ENCODE peak calls at places on chromosomes 1 and 21, in four cellular contexts. U is K562, R is HepG2, Q is GM12878. D is an unnamed sample.

GRCh38 chr1:39084191-39084590 is 58.0 kb downstream of the NDUFS5 start:
- DNase-seq in U (no peak), R (no peak), Q (no peak), D (no peak)

GRCh38 chr1:60589916-60590315 is 492.4 kb upstream of the NFIA start:
- DNase-seq in U (no peak), R (no peak), Q (no peak), D (no peak)

GRCh38 chr1:221725683-221726330 is 16.1 kb downstream of the DUSP10 start:
- DNase-seq in U (no peak), R (no peak), Q (no peak), D (no peak)

GRCh38 chr1:109240158-109241152 is 8.9 kb upstream of the CELSR2 start:
- DNase-seq in U (peak; percentile 51), R (no peak), Q (no peak), D (peak; percentile 70)

GRCh38 chr1:212158912-212159796 is 123.6 kb downstream of the DTL start:
- DNase-seq in U (no peak), R (peak; percentile 48), Q (peak; percentile 56), D (no peak)

GRCh38 chr1:212608956-212609700 is 567 bp downstream of the ATF3 start:
- DNase-seq in U (peak; percentile 64), R (peak; percentile 36), Q (no peak), D (peak; percentile 78)

GRCh38 chr1:201088901-201089525 is 23.2 kb downstream of the CACNA1S start:
- DNase-seq in U (no peak), R (no peak), Q (no peak), D (no peak)

GRCh38 chr1:110412576-110412975 is 5.1 kb upstream of the LAMTOR5 start:
- DNase-seq in U (peak; percentile 87), R (peak; percentile 69), Q (peak; percentile 24), D (peak; percentile 82)

GRCh38 chr1:201636065-201636464 is 97.1 kb downstream of the NAV1 start:
- DNase-seq in U (no peak), R (no peak), Q (no peak), D (no peak)

GRCh38 chr1:181104042-181104789 is 15.7 kb downstream of the IER5 start:
- DNase-seq in U (no peak), R (no peak), Q (no peak), D (no peak)

GRCh38 chr1:101566883-101567538 is 330.2 kb downstream of the S1PR1 start:
- DNase-seq in U (no peak), R (no peak), Q (no peak), D (no peak)

GRCh38 chr1:194194724-194195123 is 1008.3 kb upstream of the B3GALT2 start:
- DNase-seq in U (no peak), R (no peak), Q (no peak), D (no peak)

GRCh38 chr1:156751724-156752481 is 428 bp upstream of the HDGF start:
- DNase-seq in U (peak; percentile 96), R (peak; percentile 90), Q (peak; percentile 82), D (peak; percentile 97)

GRCh38 chr21:36908260-36908908 is 58.1 kb downstream of the HLCS start:
- DNase-seq in U (no peak), R (no peak), Q (no peak), D (no peak)

GRCh38 chr21:40146201-40146890 is 279.1 kb downstream of the PCP4 start:
- DNase-seq in U (no peak), R (no peak), Q (no peak), D (no peak)

GRCh38 chr21:22019766-22020165 is 1021.6 kb downstream of the NCAM2 start:
- DNase-seq in U (no peak), R (no peak), Q (no peak), D (no peak)

GRCh38 chr1:10939654-10940450 is 72.6 kb upstream of the TARDBP start:
- DNase-seq in U (no peak), R (peak; percentile 62), Q (peak; percentile 72), D (no peak)

GRCh38 chr21:35559128-35559831 is 501.0 kb downstream of the SETD4 start:
- DNase-seq in U (peak; percentile 19), R (no peak), Q (no peak), D (no peak)

GRCh38 chr1:40921522-40921921 is 58.0 kb upstream of the CTPS1 start:
- DNase-seq in U (no peak), R (no peak), Q (no peak), D (no peak)

GRCh38 chr1:167909691-167910180 is 4.2 kb downstream of the ADCY10 start:
- DNase-seq in U (no peak), R (no peak), Q (no peak), D (no peak)

GRCh38 chr1:12505639-12506311 is 112.2 kb downstream of the DHRS3 start:
- DNase-seq in U (no peak), R (no peak), Q (no peak), D (no peak)

GRCh38 chr1:8419172-8419571 is 101.3 kb downstream of the SLC45A1 start:
- DNase-seq in U (no peak), R (no peak), Q (no peak), D (no peak)

GRCh38 chr1:214670098-214670497 is 67.1 kb downstream of the CENPF start:
- DNase-seq in U (no peak), R (peak; percentile 67), Q (no peak), D (no peak)

GRCh38 chr1:226625832-226626576 is 77.4 kb downstream of the STUM start:
- DNase-seq in U (no peak), R (no peak), Q (no peak), D (no peak)

GRCh38 chr1:233613252-233614172 is at the start of gene KCNK1:
- DNase-seq in U (peak; percentile 77), R (no peak), Q (no peak), D (peak; percentile 86)

GRCh38 chr1:241612533-241613505 is 27.4 kb downstream of the CHML start:
- DNase-seq in U (no peak), R (no peak), Q (no peak), D (no peak)

GRCh38 chr1:7632126-7632525 is 139.0 kb upstream of the VAMP3 start:
- DNase-seq in U (no peak), R (no peak), Q (no peak), D (no peak)

GRCh38 chr1:156816561-156817328 is at the start of gene SH2D2A:
- DNase-seq in U (peak; percentile 88), R (no peak), Q (peak; percentile 71), D (no peak)

DNA sequence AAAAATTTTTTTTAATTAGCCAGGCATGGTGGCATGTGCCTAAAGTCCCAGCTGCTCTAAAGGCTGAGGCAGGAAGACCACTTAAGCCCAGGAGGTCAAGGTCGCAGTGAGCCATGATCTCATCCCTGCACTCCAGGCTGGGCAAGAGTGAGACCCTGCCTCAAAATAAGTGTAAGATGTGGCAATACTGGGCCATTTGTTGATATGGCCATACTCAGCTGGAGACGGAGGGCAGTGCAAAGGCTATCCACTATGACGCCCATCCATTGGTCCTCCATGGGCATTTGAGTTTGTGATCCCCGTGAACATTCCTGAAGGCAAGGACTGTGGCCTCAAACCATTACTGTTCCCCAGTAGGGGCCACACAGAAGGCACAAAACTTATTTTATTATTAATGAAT is 1.5 kb downstream of the CASP9 start:
- DNase-seq in U (no peak), R (no peak), Q (no peak), D (no peak)
- TF ChIP-seq ETV6 in U (no peak), R (no peak), Q (no peak), D (no peak)

DNA sequence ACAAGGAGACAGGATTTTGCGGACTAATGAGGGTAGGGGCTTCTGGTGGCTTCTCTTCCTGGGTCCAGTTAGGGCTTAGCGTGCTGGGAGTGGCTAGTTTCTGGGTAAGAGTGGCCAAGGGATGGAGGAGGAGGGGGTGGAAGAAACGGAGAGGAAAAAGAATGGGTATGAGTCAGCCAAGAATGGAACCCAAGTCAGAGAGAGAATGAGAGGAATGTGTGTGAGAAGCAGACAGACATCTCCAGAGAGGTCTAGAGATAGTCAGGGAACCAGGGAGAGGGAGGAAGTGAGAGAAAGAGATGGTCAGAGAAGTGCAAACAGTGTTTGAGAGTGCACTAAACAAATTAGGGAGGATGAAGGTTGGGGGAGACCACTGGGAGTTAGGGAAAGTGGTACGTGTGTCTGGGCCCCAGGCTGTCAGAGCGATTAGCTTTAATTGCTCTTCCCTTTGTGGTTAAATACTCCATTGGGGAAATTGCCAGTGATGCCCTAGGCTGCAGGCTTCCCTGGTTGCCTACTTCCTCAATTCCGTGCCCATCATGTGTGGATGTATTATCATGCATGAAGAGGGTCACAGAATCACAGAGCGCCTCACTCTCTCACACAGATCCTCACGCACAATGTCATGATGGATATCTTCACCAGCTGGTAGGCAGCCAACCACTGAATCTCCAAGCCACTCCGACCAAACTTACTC is 1.4 kb downstream of the PEA15 start:
- DNase-seq in U (peak; percentile 43), R (no peak), Q (no peak), D (no peak)
- TF ChIP-seq CREM in U (no peak), R (no peak), Q (no peak), D (no peak)

GRCh38 chr1:161265305-161265704 is 6.8 kb downstream of the PCP4L1 start:
- DNase-seq in U (no peak), R (no peak), Q (no peak), D (no peak)
- TF ChIP-seq ETV6 in U (no peak), R (no peak), Q (no peak), D (no peak)

GRCh38 chr1:193183019-193183643 is 3.3 kb downstream of the B3GALT2 start:
- DNase-seq in U (peak; percentile 27), R (peak; percentile 39), Q (no peak), D (no peak)
- TF ChIP-seq CREM in U (no peak), R (no peak), Q (no peak), D (no peak)

GRCh38 chr21:46031484-46031883 is 49.9 kb downstream of the COL6A1 start:
- DNase-seq in U (no peak), R (no peak), Q (no peak), D (no peak)

GRCh38 chr21:46029201-46029924 is 47.8 kb downstream of the COL6A1 start:
- DNase-seq in U (no peak), R (no peak), Q (no peak), D (no peak)

GRCh38 chr21:46027855-46028493 is 46.4 kb downstream of the COL6A1 start:
- DNase-seq in U (no peak), R (no peak), Q (no peak), D (no peak)

GRCh38 chr21:46024983-46025860 is 43.7 kb downstream of the COL6A1 start:
- DNase-seq in U (no peak), R (no peak), Q (no peak), D (no peak)

DNA sequence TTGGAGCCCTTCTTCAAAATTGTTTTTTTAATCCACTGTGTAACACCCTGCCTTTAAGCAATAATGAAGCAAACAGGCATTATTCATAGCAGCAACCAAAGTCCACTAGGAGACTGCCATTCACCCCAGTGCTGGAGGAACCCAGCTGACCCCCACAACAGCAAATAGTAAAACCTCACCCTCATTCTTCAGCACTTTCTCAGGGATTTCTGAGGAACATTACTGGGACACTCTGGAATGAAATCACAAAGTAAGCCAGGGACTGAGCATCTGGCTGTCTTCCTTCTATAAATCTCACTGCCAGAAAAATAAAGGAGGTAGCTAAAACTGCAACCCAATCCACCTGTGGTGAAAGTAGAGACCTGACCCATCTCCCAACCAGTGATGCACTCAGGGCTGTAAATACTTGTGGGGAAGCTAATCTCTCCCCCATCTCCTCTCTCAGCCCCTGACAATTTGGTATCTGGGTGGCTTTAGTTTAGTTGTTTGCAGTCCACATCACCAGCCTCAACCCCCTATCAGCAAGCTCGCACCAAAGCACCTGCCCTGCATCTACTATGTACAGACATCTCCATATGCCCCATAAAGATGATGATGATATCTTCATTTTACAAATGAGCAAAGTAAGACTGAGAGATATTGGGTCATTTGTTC is 47.1 kb downstream of the COL6A1 start:
- DNase-seq in U (no peak), R (no peak), Q (no peak), D (no peak)
- TF ChIP-seq ETV6 in U (no peak), R (no peak), Q (no peak), D (no peak)

D was measured in WTC11.